ENCODE peak calls at places on chromosomes 11 and 22, in five cellular contexts. One of them, this sample, is unnamed.
A peak's percentile ranks its signal among the peaks of the same experiment; 100 is the strongest.

GRCh38 chr11:123351375-123351774 is 78.7 kb upstream of the GRAMD1B start:
- DNase-seq in A549: no peak
- DNase-seq in natural killer cell: no peak
- DNase-seq in astrocyte of the cerebellum: no peak
- DNase-seq in transverse colon: no peak
- DNase-seq in this sample: no peak

GRCh38 chr11:22415481-22415880 is 77.3 kb downstream of the SLC17A6 start:
- DNase-seq in natural killer cell: no peak
- DNase-seq in A549: no peak
- DNase-seq in transverse colon: no peak
- DNase-seq in astrocyte of the cerebellum: no peak
- DNase-seq in this sample: no peak

GRCh38 chr11:94959179-94959578 is 14.2 kb downstream of the CWC15 start:
- DNase-seq in A549: no peak
- DNase-seq in natural killer cell: no peak
- DNase-seq in transverse colon: no peak
- DNase-seq in astrocyte of the cerebellum: no peak
- DNase-seq in this sample: no peak

GRCh38 chr11:64226507-64227051 is 505 bp downstream of the NUDT22 start:
- DNase-seq in astrocyte of the cerebellum: no peak
- DNase-seq in A549: no peak
- DNase-seq in natural killer cell: peak; percentile 54
- DNase-seq in transverse colon: peak; percentile 82
- DNase-seq in this sample: no peak

GRCh38 chr11:100827934-100828661 is 141.0 kb downstream of the ARHGAP42 start:
- DNase-seq in natural killer cell: no peak
- DNase-seq in astrocyte of the cerebellum: peak; percentile 89
- DNase-seq in A549: peak; percentile 76
- DNase-seq in transverse colon: no peak
- DNase-seq in this sample: no peak

GRCh38 chr11:124174001-124174400 is 9.1 kb upstream of the OR10D3 start:
- DNase-seq in natural killer cell: no peak
- DNase-seq in A549: peak; percentile 58
- DNase-seq in astrocyte of the cerebellum: peak; percentile 81
- DNase-seq in transverse colon: no peak
- DNase-seq in this sample: no peak

GRCh38 chr22:29480512-29481264 is 670 bp downstream of the NEFH start:
- DNase-seq in transverse colon: no peak
- DNase-seq in astrocyte of the cerebellum: peak; percentile 5
- DNase-seq in natural killer cell: no peak
- DNase-seq in A549: no peak
- DNase-seq in this sample: no peak

GRCh38 chr11:34654491-34655334 is 33.8 kb downstream of the EHF start:
- DNase-seq in astrocyte of the cerebellum: no peak
- DNase-seq in transverse colon: no peak
- DNase-seq in natural killer cell: no peak
- DNase-seq in A549: peak; percentile 98
- DNase-seq in this sample: no peak

GRCh38 chr11:9533736-9534473 is 39.6 kb upstream of the WEE1 start:
- DNase-seq in transverse colon: no peak
- DNase-seq in A549: no peak
- DNase-seq in natural killer cell: no peak
- DNase-seq in astrocyte of the cerebellum: no peak
- DNase-seq in this sample: no peak

GRCh38 chr11:35066783-35067476 is 72.0 kb upstream of the CD44 start:
- DNase-seq in natural killer cell: no peak
- DNase-seq in transverse colon: peak; percentile 25
- DNase-seq in astrocyte of the cerebellum: no peak
- DNase-seq in A549: no peak
- DNase-seq in this sample: no peak

GRCh38 chr11:134120921-134121526 is 52.2 kb downstream of the JAM3 start:
- DNase-seq in transverse colon: no peak
- DNase-seq in astrocyte of the cerebellum: no peak
- DNase-seq in natural killer cell: no peak
- DNase-seq in A549: no peak
- DNase-seq in this sample: no peak

GRCh38 chr11:93444671-93445073 is 98.5 kb downstream of the SMCO4 start:
- DNase-seq in natural killer cell: no peak
- DNase-seq in A549: no peak
- DNase-seq in astrocyte of the cerebellum: peak; percentile 19
- DNase-seq in transverse colon: no peak
- DNase-seq in this sample: no peak

GRCh38 chr22:19466126-19466716 is 12.8 kb downstream of the UFD1 start:
- DNase-seq in transverse colon: no peak
- DNase-seq in astrocyte of the cerebellum: no peak
- DNase-seq in natural killer cell: no peak
- DNase-seq in A549: no peak
- DNase-seq in this sample: no peak

GRCh38 chr22:45966892-45967365 is 10.0 kb downstream of the WNT7B start:
- DNase-seq in natural killer cell: no peak
- DNase-seq in A549: no peak
- DNase-seq in astrocyte of the cerebellum: no peak
- DNase-seq in transverse colon: no peak
- DNase-seq in this sample: no peak

GRCh38 chr22:45969801-45970464 is 7.0 kb downstream of the WNT7B start:
- DNase-seq in natural killer cell: no peak
- DNase-seq in transverse colon: no peak
- DNase-seq in A549: no peak
- DNase-seq in astrocyte of the cerebellum: no peak
- DNase-seq in this sample: no peak

GRCh38 chr22:45968003-45968650 is 8.8 kb downstream of the WNT7B start:
- DNase-seq in transverse colon: no peak
- DNase-seq in astrocyte of the cerebellum: no peak
- DNase-seq in A549: no peak
- DNase-seq in natural killer cell: no peak
- DNase-seq in this sample: no peak

GRCh38 chr22:45969414-45969799 is 7.6 kb downstream of the WNT7B start:
- DNase-seq in astrocyte of the cerebellum: no peak
- DNase-seq in A549: peak; percentile 71
- DNase-seq in transverse colon: no peak
- DNase-seq in natural killer cell: no peak
- DNase-seq in this sample: no peak

DNA sequence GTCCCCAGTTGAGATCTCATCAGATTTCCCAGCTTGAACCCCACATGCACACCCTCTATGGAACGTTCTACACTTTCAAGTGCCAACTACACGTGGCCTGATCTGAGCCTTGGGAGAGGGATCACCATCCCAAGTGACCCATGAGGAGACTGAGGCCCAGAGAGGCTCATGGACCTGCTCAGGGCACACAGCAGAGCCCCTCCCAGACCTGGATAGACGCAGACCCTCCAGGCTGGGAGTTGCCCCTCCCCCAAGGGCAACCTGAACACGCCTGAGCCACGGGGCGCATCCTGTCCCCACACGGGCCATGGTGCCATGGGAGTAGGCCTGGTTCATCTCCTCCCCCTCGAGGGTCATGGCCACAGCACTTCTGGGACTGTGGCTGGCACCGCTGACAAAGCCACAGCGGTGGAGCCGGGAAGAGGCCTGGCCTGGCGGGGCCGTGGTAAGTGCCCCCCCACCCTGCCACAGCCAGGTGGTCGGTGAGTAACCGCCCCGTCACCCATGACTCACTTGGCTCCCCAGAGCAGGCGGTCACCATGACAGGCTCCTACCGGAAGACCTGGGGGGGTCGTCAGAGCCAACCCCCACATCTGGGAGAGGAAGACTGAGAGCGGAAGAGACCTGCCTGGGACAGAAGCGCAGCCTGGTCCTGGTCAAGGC is 8.1 kb downstream of the WNT7B start:
- DNase-seq in natural killer cell: no peak
- DNase-seq in transverse colon: no peak
- DNase-seq in astrocyte of the cerebellum: peak; percentile 71
- DNase-seq in A549: no peak
- DNase-seq in this sample: no peak
- TF ChIP-seq CTCF in natural killer cell: no peak
- TF ChIP-seq CTCF in transverse colon: no peak
- TF ChIP-seq CTCF in astrocyte of the cerebellum: no peak
- TF ChIP-seq CTCF in A549: no peak
- TF ChIP-seq CTCF in this sample: no peak

DNA sequence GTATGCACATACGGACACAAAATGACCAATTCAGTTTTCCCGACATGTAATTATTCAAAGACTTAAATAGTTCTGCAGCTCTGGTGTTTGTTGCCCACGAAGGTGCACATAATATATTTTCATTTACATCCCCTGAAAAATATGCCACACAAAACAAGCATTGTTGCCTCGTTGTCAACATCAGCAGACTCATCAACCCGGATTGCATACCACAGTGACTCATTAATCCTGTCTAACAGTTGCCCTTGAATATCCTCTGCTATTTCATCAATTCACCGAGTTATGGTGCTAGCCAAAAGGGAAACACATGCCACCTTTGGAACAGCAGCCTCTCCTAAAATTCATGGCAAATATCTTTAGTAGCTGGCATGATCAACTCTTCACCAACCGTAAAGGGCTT is 582.2 kb downstream of the LRRC4C start:
- DNase-seq in transverse colon: no peak
- DNase-seq in A549: no peak
- DNase-seq in astrocyte of the cerebellum: peak; percentile 0
- DNase-seq in natural killer cell: no peak
- DNase-seq in this sample: no peak
- TF ChIP-seq CTCF in transverse colon: no peak
- TF ChIP-seq CTCF in A549: no peak
- TF ChIP-seq CTCF in astrocyte of the cerebellum: no peak
- TF ChIP-seq CTCF in natural killer cell: no peak
- TF ChIP-seq CTCF in this sample: no peak

GRCh38 chr11:109426442-109426841 is 4.5 kb downstream of the C11orf87 start:
- DNase-seq in astrocyte of the cerebellum: no peak
- DNase-seq in transverse colon: no peak
- DNase-seq in natural killer cell: no peak
- DNase-seq in A549: peak; percentile 2
- DNase-seq in this sample: no peak
- TF ChIP-seq CTCF in astrocyte of the cerebellum: peak; percentile 33
- TF ChIP-seq CTCF in transverse colon: no peak
- TF ChIP-seq CTCF in natural killer cell: no peak
- TF ChIP-seq CTCF in A549: no peak
- TF ChIP-seq CTCF in this sample: no peak

DNA sequence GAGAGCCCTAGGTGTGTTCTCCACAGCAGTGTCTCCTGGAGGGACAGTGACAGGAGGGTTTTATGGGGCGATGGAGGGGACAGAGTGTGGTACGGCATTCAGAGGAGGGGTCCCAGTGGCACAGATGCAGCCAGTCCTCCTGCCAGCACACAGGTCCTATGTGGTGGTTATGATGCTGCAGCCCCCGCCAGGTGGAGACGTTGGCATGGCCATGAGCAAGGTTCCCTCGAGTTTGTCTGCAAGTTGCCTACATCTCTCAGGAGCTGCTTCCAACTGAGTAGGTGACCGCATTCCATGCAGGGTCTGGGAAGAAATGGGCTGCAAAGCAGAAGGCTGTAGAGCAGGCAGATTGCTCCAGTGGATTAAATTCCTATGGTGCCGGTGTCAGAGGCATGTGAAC is 646.0 kb downstream of the TBC1D22A start:
- DNase-seq in astrocyte of the cerebellum: no peak
- DNase-seq in natural killer cell: no peak
- DNase-seq in transverse colon: no peak
- DNase-seq in A549: peak; percentile 29
- DNase-seq in this sample: no peak
- TF ChIP-seq CTCF in astrocyte of the cerebellum: no peak
- TF ChIP-seq CTCF in natural killer cell: no peak
- TF ChIP-seq CTCF in transverse colon: no peak
- TF ChIP-seq CTCF in A549: no peak
- TF ChIP-seq CTCF in this sample: no peak

GRCh38 chr11:69165775-69166174 is 10.0 kb downstream of the SMIM38 start:
- DNase-seq in transverse colon: no peak
- DNase-seq in A549: no peak
- DNase-seq in natural killer cell: no peak
- DNase-seq in astrocyte of the cerebellum: no peak
- DNase-seq in this sample: no peak

GRCh38 chr11:69167916-69168691 is 12.4 kb downstream of the SMIM38 start:
- DNase-seq in A549: peak; percentile 45
- DNase-seq in natural killer cell: no peak
- DNase-seq in astrocyte of the cerebellum: no peak
- DNase-seq in transverse colon: no peak
- DNase-seq in this sample: no peak

GRCh38 chr11:69164824-69165223 is 9.1 kb downstream of the SMIM38 start:
- DNase-seq in A549: no peak
- DNase-seq in natural killer cell: no peak
- DNase-seq in astrocyte of the cerebellum: no peak
- DNase-seq in transverse colon: no peak
- DNase-seq in this sample: no peak

GRCh38 chr11:69167130-69167915 is 11.6 kb downstream of the SMIM38 start:
- DNase-seq in astrocyte of the cerebellum: no peak
- DNase-seq in transverse colon: no peak
- DNase-seq in natural killer cell: no peak
- DNase-seq in A549: no peak
- DNase-seq in this sample: no peak

DNA sequence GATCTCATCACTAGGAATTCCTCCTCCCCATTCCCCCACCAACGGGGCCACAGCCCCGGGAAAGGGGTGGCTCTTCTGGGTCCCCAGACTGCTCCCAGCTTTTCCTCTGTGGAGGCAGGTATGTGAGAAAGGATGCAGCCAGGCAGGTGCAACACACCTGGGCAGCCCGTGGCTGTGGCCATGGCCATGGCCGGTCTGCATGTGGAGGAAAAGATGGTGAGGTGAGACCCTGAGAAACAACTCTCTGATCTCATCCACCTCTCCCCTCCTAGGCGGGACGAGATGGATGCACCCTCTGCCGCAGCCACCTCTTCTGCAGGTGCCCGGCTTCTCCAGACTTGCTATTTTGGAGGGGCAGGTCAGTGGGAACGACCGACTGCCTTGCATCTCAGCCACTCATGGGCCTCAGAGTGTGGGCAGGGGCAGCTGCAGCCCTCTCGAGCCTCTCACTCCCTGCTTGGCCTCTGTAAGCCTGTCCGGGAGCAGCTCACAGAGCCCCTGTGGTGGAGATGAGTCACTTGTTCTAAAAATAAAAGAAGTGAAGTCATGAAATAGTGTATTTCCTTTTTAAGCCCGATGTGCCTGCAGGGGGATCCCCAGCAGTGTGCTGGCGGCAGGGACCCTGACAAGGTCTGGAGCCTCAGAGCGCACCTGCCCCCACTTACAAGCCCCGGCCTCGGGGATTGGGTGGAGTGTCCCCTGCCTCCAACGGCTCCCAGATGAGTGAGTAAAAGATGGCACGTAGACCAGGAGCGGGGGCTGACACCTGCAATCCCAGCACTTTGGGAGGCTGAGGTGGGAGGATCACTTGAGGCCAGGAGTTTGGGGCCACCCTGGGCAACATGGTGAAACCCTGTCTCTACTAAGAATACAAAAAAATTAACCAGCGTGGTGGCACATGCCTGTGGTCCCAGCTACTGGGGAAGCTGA is 10.7 kb downstream of the SMIM38 start:
- DNase-seq in A549: peak; percentile 72
- DNase-seq in transverse colon: no peak
- DNase-seq in natural killer cell: no peak
- DNase-seq in astrocyte of the cerebellum: peak; percentile 78
- DNase-seq in this sample: no peak
- TF ChIP-seq CTCF in A549: no peak
- TF ChIP-seq CTCF in transverse colon: no peak
- TF ChIP-seq CTCF in natural killer cell: no peak
- TF ChIP-seq CTCF in astrocyte of the cerebellum: peak; percentile 47
- TF ChIP-seq CTCF in this sample: no peak

DNA sequence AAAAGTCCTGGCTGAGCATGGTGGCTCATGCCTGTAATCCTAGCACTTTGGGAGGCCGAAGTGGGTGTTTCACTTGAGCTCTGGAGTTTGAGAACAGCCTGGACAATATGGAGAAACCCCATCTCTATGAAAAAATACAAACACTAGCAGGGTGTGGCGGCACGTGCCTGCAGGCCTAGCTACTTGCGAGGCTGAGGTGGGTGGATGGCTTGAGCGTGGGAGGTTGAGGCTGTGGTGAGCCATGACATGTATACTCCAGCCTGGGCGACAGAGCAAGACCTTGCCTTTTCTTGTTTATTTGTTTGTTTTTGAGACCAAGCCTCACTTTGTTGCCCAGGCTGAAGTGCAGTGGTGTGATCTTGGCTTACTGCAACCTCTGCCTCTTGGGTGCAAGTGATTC is 8.1 kb upstream of the CRY2 start:
- DNase-seq in astrocyte of the cerebellum: no peak
- DNase-seq in A549: no peak
- DNase-seq in transverse colon: no peak
- DNase-seq in natural killer cell: no peak
- DNase-seq in this sample: no peak
- TF ChIP-seq CTCF in astrocyte of the cerebellum: no peak
- TF ChIP-seq CTCF in A549: no peak
- TF ChIP-seq CTCF in transverse colon: no peak
- TF ChIP-seq CTCF in natural killer cell: no peak
- TF ChIP-seq CTCF in this sample: no peak

This sample was measured in CD4-positive, alpha-beta T cell.